ENCODE peak calls at places on chromosomes 5 and 9, in seven cellular contexts. K, I, W, V, X, Z and M are unnamed samples.
A peak's percentile ranks its signal among the peaks of the same experiment; 100 is the strongest.

GRCh38 chr9:91711755-91712591 is 238.1 kb downstream of the ROR2 start:
- DNase-seq in K (peak; percentile 37), I (no peak), W (no peak), V (no peak), X (no peak), Z (no peak), M (peak; percentile 17)

GRCh38 chr9:122403381-122404002 is 32.7 kb downstream of the PTGS1 start:
- DNase-seq in K (peak; percentile 52), I (no peak), W (no peak), V (peak; percentile 69), X (no peak), Z (no peak), M (no peak)

GRCh38 chr9:109206670-109207069 is 39.6 kb upstream of the FRRS1L start:
- DNase-seq in K (no peak), I (no peak), W (no peak), V (no peak), X (no peak), Z (no peak), M (peak; percentile 5)

GRCh38 chr5:173969167-173970049 is 19.6 kb upstream of the C5orf47 start:
- DNase-seq in K (peak; percentile 88), I (no peak), W (no peak), V (no peak), X (no peak), Z (no peak), M (no peak)

GRCh38 chr5:374631-375335 is 53.3 kb downstream of the AHRR start:
- DNase-seq in K (no peak), I (no peak), W (no peak), V (no peak), X (no peak), Z (peak; percentile 61), M (no peak)

GRCh38 chr9:70031141-70031545 is 12.5 kb upstream of the MAMDC2 start:
- DNase-seq in K (peak; percentile 68), I (no peak), W (peak; percentile 33), V (peak; percentile 27), X (no peak), Z (no peak), M (peak; percentile 93)

GRCh38 chr9:76176176-76176575 is 218.1 kb downstream of the RFK start:
- DNase-seq in K (no peak), I (no peak), W (no peak), V (no peak), X (no peak), Z (no peak), M (no peak)

GRCh38 chr5:151750121-151750520 is 8.3 kb downstream of the ATOX1 start:
- DNase-seq in K (no peak), I (no peak), W (no peak), V (no peak), X (no peak), Z (no peak), M (peak; percentile 14)

GRCh38 chr5:132825824-132826391 is 4.5 kb downstream of the SHROOM1 start:
- DNase-seq in K (no peak), I (no peak), W (no peak), V (no peak), X (no peak), Z (no peak), M (no peak)

GRCh38 chr9:109894921-109895758 is 115.1 kb downstream of the PALM2AKAP2 start:
- DNase-seq in K (peak; percentile 89), I (no peak), W (peak; percentile 36), V (peak; percentile 33), X (no peak), Z (no peak), M (peak; percentile 85)

GRCh38 chr5:78511116-78511906 is 137.3 kb downstream of the LHFPL2 start:
- DNase-seq in K (no peak), I (no peak), W (no peak), V (no peak), X (no peak), Z (no peak), M (peak; percentile 72)

GRCh38 chr5:177392765-177393164 is 7.7 kb downstream of the PFN3 start:
- DNase-seq in K (no peak), I (no peak), W (no peak), V (no peak), X (no peak), Z (no peak), M (no peak)

GRCh38 chr9:89699646-89700045 is 94.8 kb downstream of the GADD45G start:
- DNase-seq in K (no peak), I (no peak), W (no peak), V (no peak), X (no peak), Z (peak; percentile 19), M (no peak)

GRCh38 chr5:120062515-120062917 is 401.6 kb upstream of the PRR16 start:
- DNase-seq in K (peak; percentile 61), I (no peak), W (no peak), V (peak; percentile 54), X (no peak), Z (no peak), M (no peak)

GRCh38 chr5:176658007-176658599 is 10.8 kb downstream of the TSPAN17 start:
- DNase-seq in K (peak; percentile 62), I (peak; percentile 32), W (peak; percentile 59), V (no peak), X (peak; percentile 65), Z (peak; percentile 82), M (peak; percentile 46)

GRCh38 chr5:179417696-179418095 is 72.4 kb upstream of the ADAMTS2 start:
- DNase-seq in K (no peak), I (no peak), W (no peak), V (no peak), X (no peak), Z (no peak), M (no peak)

GRCh38 chr9:98006127-98006796 is 23.1 kb downstream of the ANP32B start:
- DNase-seq in K (peak; percentile 69), I (no peak), W (no peak), V (no peak), X (no peak), Z (no peak), M (no peak)

GRCh38 chr9:17394868-17395488 is 183.9 kb upstream of the SH3GL2 start:
- DNase-seq in K (no peak), I (no peak), W (no peak), V (no peak), X (no peak), Z (no peak), M (no peak)

GRCh38 chr9:89295400-89295799 is 15.6 kb upstream of the CKS2 start:
- DNase-seq in K (no peak), I (no peak), W (peak; percentile 27), V (no peak), X (peak; percentile 17), Z (no peak), M (no peak)

GRCh38 chr9:109934499-109935214 is 154.7 kb downstream of the PALM2AKAP2 start:
- DNase-seq in K (peak; percentile 85), I (no peak), W (no peak), V (no peak), X (no peak), Z (no peak), M (no peak)

GRCh38 chr5:68007446-68007845 is 208.1 kb upstream of the PIK3R1 start:
- DNase-seq in K (peak; percentile 78), I (no peak), W (no peak), V (no peak), X (no peak), Z (peak; percentile 68), M (peak; percentile 82)

GRCh38 chr9:14561929-14562386 is 131.3 kb downstream of the ZDHHC21 start:
- DNase-seq in K (no peak), I (no peak), W (no peak), V (no peak), X (no peak), Z (no peak), M (no peak)

GRCh38 chr5:60521379-60522298 is 178.3 kb downstream of the DEPDC1B start:
- DNase-seq in K (no peak), I (no peak), W (no peak), V (no peak), X (no peak), Z (no peak), M (no peak)

GRCh38 chr9:137959641-137960411 is 82.2 kb downstream of the CACNA1B start:
- DNase-seq in K (no peak), I (no peak), W (no peak), V (no peak), X (no peak), Z (no peak), M (no peak)

GRCh38 chr9:130770679-130771442 is 64.2 kb upstream of the ABL1 start:
- DNase-seq in K (peak; percentile 82), I (peak; percentile 58), W (peak; percentile 77), V (no peak), X (peak; percentile 20), Z (no peak), M (peak; percentile 65)

GRCh38 chr5:560792-561166 is 36.5 kb upstream of the SLC9A3 start:
- DNase-seq in K (no peak), I (no peak), W (no peak), V (no peak), X (no peak), Z (no peak), M (no peak)

GRCh38 chr5:362978-363765 is 41.7 kb downstream of the AHRR start:
- DNase-seq in K (no peak), I (no peak), W (no peak), V (no peak), X (no peak), Z (no peak), M (no peak)

GRCh38 chr5:107058239-107058638 is 612.5 kb downstream of the EFNA5 start:
- DNase-seq in K (no peak), I (no peak), W (no peak), V (no peak), X (no peak), Z (no peak), M (peak; percentile 9)

GRCh38 chr5:10707198-10708187 is 53.5 kb downstream of the DAP start:
- DNase-seq in K (peak; percentile 64), I (no peak), W (no peak), V (no peak), X (no peak), Z (no peak), M (no peak)

GRCh38 chr5:148939676-148940075 is 113.3 kb downstream of the ADRB2 start:
- DNase-seq in K (peak; percentile 77), I (no peak), W (peak; percentile 53), V (peak; percentile 41), X (no peak), Z (no peak), M (peak; percentile 51)

GRCh38 chr9:27425827-27426716 is 98.0 kb upstream of the IFNK start:
- DNase-seq in K (no peak), I (no peak), W (no peak), V (no peak), X (peak; percentile 74), Z (no peak), M (no peak)

GRCh38 chr9:129237195-129237611 is 59.1 kb upstream of the IER5L start:
- DNase-seq in K (peak; percentile 65), I (no peak), W (peak; percentile 44), V (no peak), X (no peak), Z (no peak), M (peak; percentile 30)

GRCh38 chr5:151022511-151023018 is 2.2 kb downstream of the GPX3 start:
- DNase-seq in K (no peak), I (no peak), W (peak; percentile 13), V (no peak), X (no peak), Z (no peak), M (no peak)

GRCh38 chr9:69028754-69029153 is 6.8 kb upstream of the FXN start:
- DNase-seq in K (no peak), I (no peak), W (no peak), V (no peak), X (no peak), Z (no peak), M (no peak)

GRCh38 chr9:122133263-122133983 is 26.2 kb downstream of the NDUFA8 start:
- DNase-seq in K (no peak), I (no peak), W (peak; percentile 79), V (no peak), X (no peak), Z (peak; percentile 3), M (no peak)

GRCh38 chr9:94269264-94269663 is 10.2 kb downstream of the ZNF169 start:
- DNase-seq in K (no peak), I (no peak), W (no peak), V (no peak), X (no peak), Z (no peak), M (peak; percentile 20)

GRCh38 chr9:129595903-129596540 is 24.9 kb downstream of the C9orf50 start:
- DNase-seq in K (no peak), I (no peak), W (no peak), V (no peak), X (no peak), Z (no peak), M (no peak)